ENCODE peak calls at places on chromosomes 6 and 20, in eight cellular contexts. One of them, this sample, is unnamed.

GRCh38 chr20:61422636-61423425 is 170.8 kb downstream of the CDH4 start:
- DNase-seq in NCI-H446: no peak
- DNase-seq in EL: no peak
- DNase-seq in ELR: no peak
- DNase-seq in RWPE1: no peak
- DNase-seq in central memory CD4-positive, alpha-beta T cell: no peak
- DNase-seq in left colon: no peak
- DNase-seq in HFF-Myc: no peak
- DNase-seq in this sample: peak; percentile 35

GRCh38 chr6:474454-475185 is 83.1 kb downstream of the IRF4 start:
- DNase-seq in HFF-Myc: no peak
- DNase-seq in left colon: peak; percentile 58
- DNase-seq in central memory CD4-positive, alpha-beta T cell: peak; percentile 65
- DNase-seq in NCI-H446: no peak
- DNase-seq in ELR: peak; percentile 10
- DNase-seq in EL: peak; percentile 28
- DNase-seq in RWPE1: no peak
- DNase-seq in this sample: no peak

GRCh38 chr6:38143191-38144154 is 323.9 kb downstream of the ZFAND3 start:
- DNase-seq in RWPE1: no peak
- DNase-seq in left colon: no peak
- DNase-seq in central memory CD4-positive, alpha-beta T cell: no peak
- DNase-seq in HFF-Myc: no peak
- DNase-seq in EL: no peak
- DNase-seq in NCI-H446: no peak
- DNase-seq in ELR: no peak
- DNase-seq in this sample: no peak

GRCh38 chr6:106512048-106512957 is 117.0 kb downstream of the RTN4IP1 start:
- DNase-seq in NCI-H446: no peak
- DNase-seq in left colon: peak; percentile 91
- DNase-seq in HFF-Myc: no peak
- DNase-seq in RWPE1: no peak
- DNase-seq in ELR: peak; percentile 78
- DNase-seq in central memory CD4-positive, alpha-beta T cell: peak; percentile 79
- DNase-seq in EL: peak; percentile 73
- DNase-seq in this sample: peak; percentile 5

GRCh38 chr20:49284818-49285217 is 7.0 kb upstream of the ZNFX1 start:
- DNase-seq in central memory CD4-positive, alpha-beta T cell: no peak
- DNase-seq in HFF-Myc: no peak
- DNase-seq in RWPE1: no peak
- DNase-seq in EL: peak; percentile 17
- DNase-seq in left colon: no peak
- DNase-seq in ELR: no peak
- DNase-seq in NCI-H446: no peak
- DNase-seq in this sample: no peak

GRCh38 chr6:122491915-122492537 is 20.4 kb upstream of the SERINC1 start:
- DNase-seq in RWPE1: peak; percentile 54
- DNase-seq in HFF-Myc: peak; percentile 21
- DNase-seq in ELR: peak; percentile 74
- DNase-seq in NCI-H446: peak; percentile 45
- DNase-seq in left colon: peak; percentile 78
- DNase-seq in EL: peak; percentile 67
- DNase-seq in central memory CD4-positive, alpha-beta T cell: peak; percentile 55
- DNase-seq in this sample: peak; percentile 41

GRCh38 chr6:132218063-132218696 is 183.1 kb downstream of the MOXD1 start:
- DNase-seq in NCI-H446: no peak
- DNase-seq in left colon: no peak
- DNase-seq in central memory CD4-positive, alpha-beta T cell: no peak
- DNase-seq in RWPE1: peak; percentile 10
- DNase-seq in EL: peak; percentile 37
- DNase-seq in ELR: peak; percentile 65
- DNase-seq in HFF-Myc: no peak
- DNase-seq in this sample: peak; percentile 34

GRCh38 chr6:37783831-37784584 is 35.5 kb upstream of the ZFAND3 start:
- DNase-seq in ELR: no peak
- DNase-seq in central memory CD4-positive, alpha-beta T cell: no peak
- DNase-seq in RWPE1: no peak
- DNase-seq in left colon: peak; percentile 25
- DNase-seq in NCI-H446: peak; percentile 47
- DNase-seq in HFF-Myc: no peak
- DNase-seq in EL: no peak
- DNase-seq in this sample: no peak

GRCh38 chr6:10961837-10962236 is 75.0 kb downstream of the SYCP2L start:
- DNase-seq in EL: no peak
- DNase-seq in RWPE1: no peak
- DNase-seq in HFF-Myc: no peak
- DNase-seq in ELR: peak; percentile 9
- DNase-seq in left colon: no peak
- DNase-seq in NCI-H446: no peak
- DNase-seq in central memory CD4-positive, alpha-beta T cell: no peak
- DNase-seq in this sample: no peak

GRCh38 chr20:45878076-45878731 is 2.8 kb upstream of the ZSWIM1 start:
- DNase-seq in HFF-Myc: peak; percentile 40
- DNase-seq in left colon: no peak
- DNase-seq in EL: no peak
- DNase-seq in central memory CD4-positive, alpha-beta T cell: no peak
- DNase-seq in ELR: no peak
- DNase-seq in RWPE1: no peak
- DNase-seq in NCI-H446: no peak
- DNase-seq in this sample: no peak

GRCh38 chr20:52382931-52383330 is 191.4 kb upstream of the ZFP64 start:
- DNase-seq in ELR: no peak
- DNase-seq in RWPE1: no peak
- DNase-seq in left colon: no peak
- DNase-seq in HFF-Myc: no peak
- DNase-seq in EL: no peak
- DNase-seq in central memory CD4-positive, alpha-beta T cell: no peak
- DNase-seq in NCI-H446: no peak
- DNase-seq in this sample: no peak

GRCh38 chr6:14810021-14810420 is 435.8 kb upstream of the JARID2 start:
- DNase-seq in NCI-H446: no peak
- DNase-seq in EL: no peak
- DNase-seq in central memory CD4-positive, alpha-beta T cell: no peak
- DNase-seq in HFF-Myc: no peak
- DNase-seq in RWPE1: no peak
- DNase-seq in ELR: no peak
- DNase-seq in left colon: no peak
- DNase-seq in this sample: no peak

GRCh38 chr6:56897789-56898509 is 57.0 kb upstream of the BEND6 start:
- DNase-seq in ELR: no peak
- DNase-seq in HFF-Myc: no peak
- DNase-seq in RWPE1: no peak
- DNase-seq in central memory CD4-positive, alpha-beta T cell: no peak
- DNase-seq in left colon: no peak
- DNase-seq in NCI-H446: no peak
- DNase-seq in EL: no peak
- DNase-seq in this sample: no peak

GRCh38 chr6:64014581-64014980 is 379.0 kb downstream of the PHF3 start:
- DNase-seq in ELR: no peak
- DNase-seq in HFF-Myc: no peak
- DNase-seq in EL: no peak
- DNase-seq in left colon: no peak
- DNase-seq in RWPE1: no peak
- DNase-seq in NCI-H446: no peak
- DNase-seq in central memory CD4-positive, alpha-beta T cell: no peak
- DNase-seq in this sample: no peak

GRCh38 chr6:155710704-155711103 is 255.1 kb upstream of the NOX3 start:
- DNase-seq in EL: no peak
- DNase-seq in left colon: no peak
- DNase-seq in ELR: no peak
- DNase-seq in central memory CD4-positive, alpha-beta T cell: no peak
- DNase-seq in HFF-Myc: no peak
- DNase-seq in NCI-H446: no peak
- DNase-seq in RWPE1: no peak
- DNase-seq in this sample: no peak

GRCh38 chr6:44569931-44570385 is 182.5 kb downstream of the CDC5L start:
- DNase-seq in RWPE1: no peak
- DNase-seq in NCI-H446: no peak
- DNase-seq in central memory CD4-positive, alpha-beta T cell: no peak
- DNase-seq in left colon: peak; percentile 15
- DNase-seq in ELR: peak; percentile 11
- DNase-seq in EL: peak; percentile 56
- DNase-seq in HFF-Myc: no peak
- DNase-seq in this sample: no peak

GRCh38 chr6:6008114-6008647 is 1.5 kb upstream of the NRN1 start:
- DNase-seq in central memory CD4-positive, alpha-beta T cell: no peak
- DNase-seq in left colon: no peak
- DNase-seq in HFF-Myc: no peak
- DNase-seq in NCI-H446: no peak
- DNase-seq in RWPE1: no peak
- DNase-seq in EL: no peak
- DNase-seq in ELR: no peak
- DNase-seq in this sample: no peak

GRCh38 chr20:14264869-14265268 is 72.5 kb downstream of the FLRT3 start:
- DNase-seq in HFF-Myc: peak; percentile 2
- DNase-seq in EL: peak; percentile 15
- DNase-seq in central memory CD4-positive, alpha-beta T cell: no peak
- DNase-seq in left colon: no peak
- DNase-seq in NCI-H446: no peak
- DNase-seq in ELR: peak; percentile 0
- DNase-seq in RWPE1: peak; percentile 14
- DNase-seq in this sample: peak; percentile 40

GRCh38 chr20:62764156-62764935 is 31.9 kb upstream of the MRGBP start:
- DNase-seq in ELR: no peak
- DNase-seq in HFF-Myc: no peak
- DNase-seq in EL: no peak
- DNase-seq in left colon: no peak
- DNase-seq in RWPE1: no peak
- DNase-seq in NCI-H446: no peak
- DNase-seq in central memory CD4-positive, alpha-beta T cell: no peak
- DNase-seq in this sample: no peak

GRCh38 chr6:5466459-5466858 is 205.1 kb downstream of the FARS2 start:
- DNase-seq in central memory CD4-positive, alpha-beta T cell: no peak
- DNase-seq in RWPE1: no peak
- DNase-seq in EL: peak; percentile 80
- DNase-seq in left colon: no peak
- DNase-seq in ELR: peak; percentile 78
- DNase-seq in NCI-H446: no peak
- DNase-seq in HFF-Myc: peak; percentile 62
- DNase-seq in this sample: no peak

GRCh38 chr6:119226089-119226488 is 123.5 kb downstream of the MAN1A1 start:
- DNase-seq in HFF-Myc: no peak
- DNase-seq in central memory CD4-positive, alpha-beta T cell: no peak
- DNase-seq in left colon: no peak
- DNase-seq in EL: no peak
- DNase-seq in NCI-H446: no peak
- DNase-seq in RWPE1: no peak
- DNase-seq in ELR: no peak
- DNase-seq in this sample: no peak

GRCh38 chr20:36919715-36920333 is 31.7 kb downstream of the SAMHD1 start:
- DNase-seq in central memory CD4-positive, alpha-beta T cell: peak; percentile 52
- DNase-seq in RWPE1: peak; percentile 80
- DNase-seq in HFF-Myc: peak; percentile 48
- DNase-seq in ELR: peak; percentile 82
- DNase-seq in NCI-H446: peak; percentile 57
- DNase-seq in left colon: no peak
- DNase-seq in EL: peak; percentile 75
- DNase-seq in this sample: peak; percentile 67

GRCh38 chr6:169725270-169726048 is 1.2 kb upstream of the PHF10 start:
- DNase-seq in left colon: peak; percentile 43
- DNase-seq in NCI-H446: no peak
- DNase-seq in central memory CD4-positive, alpha-beta T cell: no peak
- DNase-seq in RWPE1: peak; percentile 39
- DNase-seq in ELR: peak; percentile 91
- DNase-seq in HFF-Myc: no peak
- DNase-seq in EL: peak; percentile 83
- DNase-seq in this sample: no peak

GRCh38 chr20:10636326-10636818 is 37.4 kb downstream of the JAG1 start:
- DNase-seq in left colon: no peak
- DNase-seq in RWPE1: no peak
- DNase-seq in central memory CD4-positive, alpha-beta T cell: no peak
- DNase-seq in EL: peak; percentile 62
- DNase-seq in NCI-H446: peak; percentile 60
- DNase-seq in ELR: no peak
- DNase-seq in HFF-Myc: no peak
- DNase-seq in this sample: no peak

This sample was measured in SW480.